ENCODE peak calls at places on chromosome 5, in six cellular contexts. M is DMS153, Y is HCEC 1CT, B is DND-41, G is fibroblast of the aortic adventitia, D is AG04450. K is an unnamed sample.
A peak's percentile ranks its signal among the peaks of the same experiment; 100 is the strongest.

GRCh38 chr5:36267905-36268304 is 26.2 kb upstream of the NADK2 start:
- DNase-seq in M (no peak), Y (no peak), B (no peak), G (no peak), D (no peak), K (no peak)

GRCh38 chr5:113047234-113047633 is 70.6 kb downstream of the DCP2 start:
- DNase-seq in M (no peak), Y (peak; percentile 35), B (no peak), G (peak; percentile 46), D (no peak), K (peak; percentile 36)

GRCh38 chr5:76256116-76256889 is 146.8 kb upstream of the IQGAP2 start:
- DNase-seq in M (peak; percentile 31), Y (peak; percentile 70), B (peak; percentile 50), G (peak; percentile 72), D (peak; percentile 13), K (peak; percentile 54)

GRCh38 chr5:53994148-53994547 is 316.2 kb downstream of the ARL15 start:
- DNase-seq in M (no peak), Y (peak; percentile 76), B (no peak), G (peak; percentile 83), D (peak; percentile 30), K (peak; percentile 39)

GRCh38 chr5:134140530-134141201 is 26.2 kb downstream of the TCF7 start:
- DNase-seq in M (peak; percentile 50), Y (peak; percentile 61), B (peak; percentile 69), G (peak; percentile 77), D (peak; percentile 41), K (peak; percentile 70)

GRCh38 chr5:163177971-163178370 is 259.4 kb upstream of the CCNG1 start:
- DNase-seq in M (no peak), Y (no peak), B (no peak), G (no peak), D (no peak), K (no peak)

GRCh38 chr5:26940981-26941380 is 97.4 kb downstream of the CDH9 start:
- DNase-seq in M (no peak), Y (peak; percentile 93), B (no peak), G (no peak), D (no peak), K (no peak)

GRCh38 chr5:112762113-112762810 is 24.6 kb downstream of the APC start:
- DNase-seq in M (no peak), Y (peak; percentile 70), B (no peak), G (peak; percentile 56), D (no peak), K (peak; percentile 41)

GRCh38 chr5:147857302-147858129 is 21.0 kb upstream of the SCGB3A2 start:
- DNase-seq in M (no peak), Y (peak; percentile 42), B (peak; percentile 49), G (peak; percentile 81), D (peak; percentile 15), K (peak; percentile 56)

GRCh38 chr5:97418472-97418871 is 235.4 kb upstream of the RIOK2 start:
- DNase-seq in M (no peak), Y (no peak), B (no peak), G (no peak), D (no peak), K (no peak)

GRCh38 chr5:133390416-133391155 is 221.8 kb downstream of the FSTL4 start:
- DNase-seq in M (no peak), Y (no peak), B (no peak), G (no peak), D (no peak), K (no peak)

GRCh38 chr5:179263391-179264052 is 81.7 kb downstream of the ADAMTS2 start:
- DNase-seq in M (no peak), Y (no peak), B (no peak), G (no peak), D (no peak), K (no peak)

GRCh38 chr5:179243333-179243732 is 101.9 kb downstream of the ADAMTS2 start:
- DNase-seq in M (no peak), Y (peak; percentile 87), B (no peak), G (peak; percentile 72), D (peak; percentile 21), K (peak; percentile 39)

GRCh38 chr5:135263022-135263668 is 135.9 kb downstream of the MACROH2A1 start:
- DNase-seq in M (no peak), Y (no peak), B (no peak), G (no peak), D (no peak), K (no peak)

GRCh38 chr5:143105216-143105905 is 298.1 kb downstream of the NR3C1 start:
- DNase-seq in M (no peak), Y (no peak), B (no peak), G (no peak), D (no peak), K (no peak)

GRCh38 chr5:60883229-60883628 is 39.2 kb upstream of the ELOVL7 start:
- DNase-seq in M (no peak), Y (peak; percentile 7), B (no peak), G (peak; percentile 8), D (no peak), K (no peak)

GRCh38 chr5:80125962-80126480 is 90.9 kb downstream of the THBS4 start:
- DNase-seq in M (no peak), Y (peak; percentile 93), B (no peak), G (peak; percentile 73), D (no peak), K (peak; percentile 84)

GRCh38 chr5:51829691-51830090 is 446.4 kb downstream of the ISL1 start:
- DNase-seq in M (no peak), Y (no peak), B (no peak), G (no peak), D (no peak), K (no peak)

GRCh38 chr5:135484563-135485157 is 32.5 kb upstream of the TIFAB start:
- DNase-seq in M (peak; percentile 62), Y (no peak), B (no peak), G (no peak), D (no peak), K (no peak)

GRCh38 chr5:135095052-135095715 is 61.2 kb upstream of the PITX1 start:
- DNase-seq in M (no peak), Y (no peak), B (no peak), G (no peak), D (no peak), K (no peak)

GRCh38 chr5:145936401-145937131 is at the start of gene SH3RF2:
- DNase-seq in M (no peak), Y (peak; percentile 60), B (no peak), G (peak; percentile 73), D (peak; percentile 36), K (peak; percentile 42)

GRCh38 chr5:53983568-53984465 is 326.6 kb downstream of the ARL15 start:
- DNase-seq in M (no peak), Y (no peak), B (no peak), G (peak; percentile 16), D (no peak), K (peak; percentile 88)

K was measured in HFFc6.